ENCODE peak calls at places on chromosomes 1 and 21, in four cellular contexts. A is IMR-90, B is SK-N-SH, P is K562. E is an unnamed sample.

GRCh38 chr1:224067621-224068457 is 46.1 kb upstream of the FBXO28 start:
- DNase-seq in A (peak), B (no peak), P (no peak), E (no peak)

GRCh38 chr21:45448810-45449657 is 44.1 kb downstream of the COL18A1 start:
- DNase-seq in A (no peak), B (no peak), P (no peak), E (no peak)

GRCh38 chr1:201845331-201846083 is 16.6 kb downstream of the IPO9 start:
- DNase-seq in A (peak), B (no peak), P (no peak), E (no peak)

GRCh38 chr1:205488074-205488723 is 16.3 kb upstream of the CDK18 start:
- DNase-seq in A (peak), B (peak), P (peak), E (no peak)

GRCh38 chr1:157948547-157949152 is 44.8 kb upstream of the KIRREL1 start:
- DNase-seq in A (peak), B (no peak), P (no peak), E (no peak)

GRCh38 chr1:68347415-68347814 is 102.3 kb downstream of the RPE65 start:
- DNase-seq in A (no peak), B (no peak), P (no peak), E (peak)

GRCh38 chr1:219385786-219386427 is 212.2 kb downstream of the LYPLAL1 start:
- DNase-seq in A (peak), B (peak), P (peak), E (peak)

GRCh38 chr1:94817697-94818096 is 2.5 kb upstream of the SLC44A3 start:
- DNase-seq in A (no peak), B (no peak), P (no peak), E (no peak)

GRCh38 chr1:172821609-172822274 is 162.8 kb downstream of the FASLG start:
- DNase-seq in A (peak), B (peak), P (peak), E (no peak)

GRCh38 chr21:35616090-35616489 is 444.2 kb downstream of the SETD4 start:
- DNase-seq in A (peak), B (no peak), P (no peak), E (no peak)

GRCh38 chr1:66526036-66526435 is 7.9 kb upstream of the SGIP1 start:
- DNase-seq in A (no peak), B (no peak), P (no peak), E (no peak)

GRCh38 chr1:66526991-66527390 is 7.0 kb upstream of the SGIP1 start:
- DNase-seq in A (no peak), B (no peak), P (no peak), E (no peak)

GRCh38 chr1:66528580-66528979 is 5.4 kb upstream of the SGIP1 start:
- DNase-seq in A (no peak), B (peak), P (no peak), E (no peak)

GRCh38 chr1:66525086-66525485 is 8.9 kb upstream of the SGIP1 start:
- DNase-seq in A (no peak), B (no peak), P (no peak), E (no peak)

DNA sequence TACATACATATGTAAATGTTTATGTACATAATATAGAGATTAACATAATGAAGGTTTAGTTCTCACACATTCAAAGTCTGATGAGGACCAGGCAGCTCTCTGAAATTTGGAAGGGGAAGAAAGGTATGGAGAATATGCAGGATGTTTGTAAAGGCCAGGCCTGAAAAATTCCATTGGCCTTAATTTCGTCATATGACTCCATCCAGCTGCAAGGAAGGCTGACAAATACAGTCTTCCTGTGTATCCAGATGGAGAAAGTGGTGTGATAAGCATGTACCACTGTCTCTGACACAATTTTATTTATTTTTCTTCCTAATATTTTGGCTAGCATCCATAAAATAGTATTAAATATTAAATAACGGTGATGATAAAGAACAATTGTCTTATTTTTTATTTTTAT is 6.3 kb upstream of the SGIP1 start:
- DNase-seq in A (peak), B (no peak), P (no peak), E (no peak)
- TF ChIP-seq USF2 in A (peak), B (no peak), P (no peak), E (no peak)

DNA sequence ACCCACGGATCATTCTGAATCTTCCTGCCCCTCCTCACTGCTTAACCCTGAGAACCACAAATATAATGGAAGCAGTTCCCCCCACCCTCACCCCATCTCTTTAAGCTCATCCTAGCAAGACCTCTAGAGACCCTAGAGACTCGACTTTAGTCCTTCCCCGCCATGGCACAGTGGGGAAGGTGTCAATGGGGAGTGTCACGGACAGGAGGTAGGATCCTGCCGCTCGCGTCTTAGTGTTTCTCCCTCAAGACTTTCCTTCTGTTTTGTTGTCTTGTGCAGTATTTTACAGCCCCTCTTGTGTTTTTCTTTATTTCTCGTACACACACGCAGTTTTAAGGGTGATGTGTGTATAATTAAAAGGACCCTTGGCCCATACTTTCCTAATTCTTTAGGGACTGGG is 677 bp upstream of the PMF1 start:
- DNase-seq in A (no peak), B (no peak), P (no peak), E (no peak)
- H2AFZ ChIP-seq in A (no peak), B (peak), P (peak), E (no peak)

GRCh38 chr1:185917646-185918045 is 183.5 kb downstream of the HMCN1 start:
- DNase-seq in A (peak), B (no peak), P (no peak), E (no peak)
- TF ChIP-seq RCOR1 in A (no peak), B (no peak), P (no peak), E (no peak)

GRCh38 chr1:9766759-9767442 is 56.9 kb downstream of the CLSTN1 start:
- DNase-seq in A (peak), B (no peak), P (no peak), E (no peak)
- TF ChIP-seq USF2 in A (no peak), B (no peak), P (no peak), E (no peak)

E was measured in GM12878.